ENCODE peak calls at places on chromosomes 6 and 20, in six cellular contexts. H is choroid plexus epithelial cell, B is upper lobe of right lung, N is astrocyte of the cerebellum, E is prostate gland, L is IMR-90. Y is an unnamed sample.

GRCh38 chr6:72218125-72218524 is 331.8 kb downstream of the RIMS1 start:
- DNase-seq in H (peak; percentile 66), B (no peak), E (no peak), L (peak; percentile 38), N (peak; percentile 3), Y (peak; percentile 4)

GRCh38 chr20:51720854-51721253 is 47.3 kb downstream of the ATP9A start:
- DNase-seq in N (no peak), L (no peak), H (no peak), E (no peak), B (no peak), Y (no peak)

GRCh38 chr20:3471397-3472021 is 691 bp downstream of the ATRN start:
- DNase-seq in B (no peak), N (no peak), H (peak; percentile 6), E (no peak), L (no peak), Y (no peak)

GRCh38 chr6:155315516-155315871 is 1.2 kb upstream of the TFB1M start:
- DNase-seq in L (no peak), B (no peak), N (no peak), E (no peak), H (peak; percentile 56), Y (peak; percentile 4)

GRCh38 chr6:161266866-161267265 is 7.0 kb downstream of the AGPAT4 start:
- DNase-seq in L (no peak), E (no peak), H (no peak), B (no peak), N (no peak), Y (no peak)

GRCh38 chr6:129895692-129896091 is 34.6 kb upstream of the TMEM244 start:
- DNase-seq in E (no peak), L (peak; percentile 60), H (peak; percentile 31), B (no peak), N (no peak), Y (no peak)

GRCh38 chr6:109816452-109817374 is 125.6 kb downstream of the FIG4 start:
- DNase-seq in B (no peak), E (peak; percentile 14), N (no peak), L (no peak), H (no peak), Y (no peak)

GRCh38 chr20:50092436-50092835 is 20.5 kb downstream of the UBE2V1 start:
- DNase-seq in B (no peak), E (no peak), H (peak; percentile 61), N (no peak), L (no peak), Y (no peak)

GRCh38 chr6:22322103-22322882 is 25.5 kb upstream of the PRL start:
- DNase-seq in H (peak; percentile 70), E (no peak), B (no peak), N (no peak), L (peak; percentile 65), Y (no peak)

GRCh38 chr6:11685411-11686093 is 93.1 kb downstream of the ADTRP start:
- DNase-seq in E (no peak), L (peak; percentile 64), N (peak; percentile 13), H (peak; percentile 71), B (no peak), Y (peak; percentile 88)

GRCh38 chr6:26327450-26328264 is 37.3 kb upstream of the BTN3A2 start:
- DNase-seq in B (no peak), N (no peak), H (peak; percentile 78), L (peak; percentile 81), E (no peak), Y (no peak)

GRCh38 chr6:139427199-139427598 is 52.8 kb upstream of the CITED2 start:
- DNase-seq in L (no peak), E (no peak), B (no peak), H (no peak), N (no peak), Y (no peak)

GRCh38 chr20:29319725-29320124 is 1937.7 kb upstream of the DEFB115 start:
- DNase-seq in N (no peak), E (no peak), L (no peak), H (no peak), B (no peak), Y (no peak)

GRCh38 chr6:73131706-73132105 is 93.6 kb downstream of the KHDC1L start:
- DNase-seq in H (no peak), L (peak; percentile 29), B (no peak), N (no peak), E (no peak), Y (no peak)

GRCh38 chr6:51626391-51626790 is 461.0 kb downstream of the PKHD1 start:
- DNase-seq in N (no peak), E (no peak), B (no peak), H (no peak), L (no peak), Y (no peak)

GRCh38 chr6:159074120-159074684 is 29.4 kb upstream of the TAGAP start:
- DNase-seq in B (no peak), L (peak; percentile 46), H (peak; percentile 68), N (peak; percentile 9), E (no peak), Y (no peak)

GRCh38 chr6:132231121-132231520 is 170.2 kb downstream of the MOXD1 start:
- DNase-seq in E (no peak), L (no peak), B (no peak), N (no peak), H (no peak), Y (no peak)

GRCh38 chr6:42726485-42727083 is 4.2 kb upstream of the PRPH2 start:
- DNase-seq in B (peak; percentile 70), L (peak; percentile 91), N (peak; percentile 77), H (peak; percentile 96), E (peak; percentile 80), Y (no peak)

GRCh38 chr6:23952214-23952613 is 173.8 kb upstream of the NRSN1 start:
- DNase-seq in N (no peak), E (no peak), B (no peak), L (no peak), H (no peak), Y (no peak)

GRCh38 chr6:169977434-169978265 is 226.2 kb downstream of the ERMARD start:
- DNase-seq in N (no peak), E (no peak), L (no peak), B (peak; percentile 46), H (no peak), Y (no peak)

GRCh38 chr6:165695736-165696515 is 32.9 kb upstream of the PDE10A start:
- DNase-seq in N (no peak), H (peak; percentile 26), B (no peak), E (no peak), L (no peak), Y (no peak)

DNA sequence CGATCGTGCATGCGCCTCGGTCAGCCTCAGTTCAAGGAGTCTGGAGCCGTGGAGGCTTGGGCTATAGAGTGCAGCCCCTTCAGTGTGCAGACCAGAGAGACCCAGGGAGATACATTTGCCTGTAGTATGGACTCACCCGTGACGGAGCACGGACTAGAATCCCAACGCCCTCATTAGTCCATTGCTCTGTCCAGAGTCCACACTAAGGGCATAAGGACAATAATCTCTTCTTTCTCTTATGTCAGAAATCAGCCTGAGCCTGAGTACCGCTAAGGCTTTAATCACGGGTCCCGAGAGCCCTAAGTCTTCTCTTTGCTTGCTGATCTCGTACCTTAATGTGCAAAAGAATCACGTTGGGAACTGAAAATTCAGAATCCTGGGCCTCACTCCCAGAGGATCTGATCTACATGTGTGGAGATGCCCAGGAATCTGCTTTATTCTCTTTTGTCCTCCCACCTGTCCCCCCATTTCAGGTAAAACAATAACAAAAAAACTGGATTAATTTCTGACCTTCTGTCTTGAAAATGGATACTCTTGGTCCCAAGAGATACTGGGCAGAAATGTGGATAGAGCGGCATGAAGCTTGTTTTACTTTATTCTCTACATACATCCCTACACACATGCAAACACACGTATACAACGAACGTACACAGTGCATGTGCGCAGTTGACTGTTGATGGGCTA is 671 bp downstream of the BPHL start:
- DNase-seq in L (peak; percentile 31), H (peak; percentile 50), B (no peak), E (no peak), N (no peak), Y (no peak)
- H3K4me3 ChIP-seq in L (peak overlapping the region; percentile 72), H (peak overlapping the region; percentile 95), B (peak overlapping the region; percentile 77), E (peak overlapping the region; percentile 84), N (peak overlapping the region; percentile 76), Y (peak overlapping the region; percentile 71)

GRCh38 chr6:148530976-148531375 is 188.3 kb downstream of the SASH1 start:
- DNase-seq in H (peak; percentile 26), L (peak; percentile 62), B (no peak), N (no peak), E (no peak), Y (no peak)

GRCh38 chr6:148530394-148530923 is 187.8 kb downstream of the SASH1 start:
- DNase-seq in N (no peak), E (no peak), H (peak; percentile 84), B (no peak), L (peak; percentile 98), Y (peak; percentile 7)

GRCh38 chr6:148529010-148529409 is 186.4 kb downstream of the SASH1 start:
- DNase-seq in L (no peak), B (no peak), N (no peak), H (no peak), E (no peak), Y (no peak)

GRCh38 chr6:148526145-148526544 is 183.5 kb downstream of the SASH1 start:
- DNase-seq in L (no peak), B (no peak), E (no peak), H (no peak), N (no peak), Y (no peak)

DNA sequence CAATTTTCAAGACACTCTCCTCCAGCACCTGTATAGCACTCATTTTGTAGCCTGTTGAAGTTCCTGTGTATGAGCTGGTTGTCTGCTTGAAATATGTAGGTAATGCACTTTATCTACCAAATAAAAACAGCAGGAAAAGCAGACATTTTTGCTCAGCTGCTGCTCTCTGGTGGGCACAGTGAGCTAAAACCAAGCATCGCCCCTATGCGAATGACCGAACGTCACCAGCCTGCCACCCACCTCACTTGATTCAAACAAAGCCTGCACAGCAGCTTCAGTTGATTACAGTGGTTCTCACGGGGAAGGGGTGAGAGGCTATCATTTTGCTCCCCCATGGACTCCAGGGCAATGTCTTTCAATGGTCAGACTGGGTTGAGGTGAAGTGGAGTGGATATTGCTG is 185.7 kb downstream of the SASH1 start:
- DNase-seq in N (no peak), B (no peak), H (peak; percentile 46), L (peak; percentile 44), E (no peak), Y (no peak)
- TF ChIP-seq CTCF in N (peak; percentile 38), B (no peak), H (peak; percentile 47), L (peak; percentile 45), E (no peak), Y (no peak)

DNA sequence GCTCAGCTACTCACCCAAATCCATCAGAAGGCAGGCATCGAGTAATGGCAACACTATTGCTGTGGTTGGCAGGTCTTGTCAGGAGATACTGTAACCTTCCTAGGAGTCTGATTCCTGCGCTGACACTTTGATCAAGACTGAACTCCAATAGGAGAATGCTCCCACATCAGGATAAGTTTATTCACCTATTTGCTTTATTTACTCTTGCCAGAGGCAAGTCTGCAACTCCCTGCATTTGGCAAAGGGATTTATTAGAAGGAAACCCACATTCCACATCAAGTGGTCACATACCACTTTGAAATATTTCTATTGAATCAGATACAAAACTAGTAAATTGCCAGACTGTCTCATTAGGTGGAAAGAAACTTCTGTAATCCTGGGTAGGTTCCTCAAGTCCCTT is 43.5 kb downstream of the ZFAND3 start:
- DNase-seq in E (no peak), L (peak; percentile 38), H (no peak), N (peak; percentile 16), B (no peak), Y (no peak)
- H3K4me3 ChIP-seq in E (no peak overlapping the region), L (no peak overlapping the region), H (no peak overlapping the region), N (no peak overlapping the region), B (no peak overlapping the region), Y (no peak overlapping the region)

DNA sequence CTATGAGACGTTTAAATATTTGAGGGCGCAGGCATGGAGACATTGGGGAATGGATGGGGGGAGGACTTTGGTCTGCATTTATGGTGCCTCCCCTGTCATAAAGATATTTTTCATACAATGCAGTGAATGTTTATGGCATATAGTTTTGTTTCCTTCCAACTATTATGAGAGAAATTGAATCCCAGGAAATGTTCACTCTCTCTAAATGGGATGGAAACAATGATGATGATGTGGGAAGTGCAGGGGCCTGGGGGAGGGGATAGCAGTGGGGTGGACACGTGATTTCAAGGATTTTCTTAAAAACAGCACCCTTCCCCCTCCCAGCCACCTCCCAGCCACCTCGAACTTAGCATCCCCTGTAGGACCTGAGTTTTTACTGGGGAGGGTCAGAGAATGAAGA is 69.9 kb downstream of the TOX2 start:
- DNase-seq in E (no peak), L (no peak), B (no peak), H (no peak), N (no peak), Y (no peak)
- TF ChIP-seq CTCF in E (no peak), L (no peak), B (no peak), H (no peak), N (no peak), Y (no peak)